ENCODE peak calls at places on chromosome 11, in five cellular contexts. One of them, this sample, is unnamed.

GRCh38 chr11:46352063-46352841 is 5.0 kb downstream of the DGKZ start:
- DNase-seq in A549: no peak
- DNase-seq in neural progenitor cell: peak; percentile 71
- DNase-seq in colonic mucosa: no peak
- DNase-seq in left ventricle myocardium inferior: no peak
- DNase-seq in this sample: no peak

GRCh38 chr11:61904539-61905048 is 12.8 kb downstream of the RAB3IL1 start:
- DNase-seq in colonic mucosa: no peak
- DNase-seq in left ventricle myocardium inferior: no peak
- DNase-seq in A549: no peak
- DNase-seq in neural progenitor cell: peak; percentile 83
- DNase-seq in this sample: no peak

GRCh38 chr11:119590651-119591308 is 138.2 kb downstream of the NECTIN1 start:
- DNase-seq in left ventricle myocardium inferior: no peak
- DNase-seq in neural progenitor cell: peak; percentile 58
- DNase-seq in colonic mucosa: no peak
- DNase-seq in A549: no peak
- DNase-seq in this sample: no peak

GRCh38 chr11:121521145-121522042 is 68.6 kb upstream of the SORL1-AS1 start:
- DNase-seq in left ventricle myocardium inferior: no peak
- DNase-seq in A549: no peak
- DNase-seq in colonic mucosa: no peak
- DNase-seq in neural progenitor cell: no peak
- DNase-seq in this sample: no peak

GRCh38 chr11:73747762-73748161 is 13.1 kb downstream of the RAB6A start:
- DNase-seq in A549: no peak
- DNase-seq in neural progenitor cell: no peak
- DNase-seq in left ventricle myocardium inferior: no peak
- DNase-seq in colonic mucosa: no peak
- DNase-seq in this sample: no peak

GRCh38 chr11:15034687-15035267 is 38.6 kb upstream of the CALCB start:
- DNase-seq in A549: no peak
- DNase-seq in colonic mucosa: no peak
- DNase-seq in neural progenitor cell: no peak
- DNase-seq in left ventricle myocardium inferior: no peak
- DNase-seq in this sample: no peak

GRCh38 chr11:117097567-117098268 is 510 bp downstream of the SIK3 start:
- DNase-seq in A549: peak; percentile 27
- DNase-seq in neural progenitor cell: peak; percentile 68
- DNase-seq in colonic mucosa: peak; percentile 45
- DNase-seq in left ventricle myocardium inferior: peak; percentile 42
- DNase-seq in this sample: peak; percentile 86

GRCh38 chr11:129012880-129013279 is 70.2 kb upstream of the TP53AIP1 start:
- DNase-seq in neural progenitor cell: no peak
- DNase-seq in A549: no peak
- DNase-seq in left ventricle myocardium inferior: no peak
- DNase-seq in colonic mucosa: peak; percentile 45
- DNase-seq in this sample: no peak

GRCh38 chr11:113991170-113991569 is 16.3 kb downstream of the HTR3A start:
- DNase-seq in neural progenitor cell: peak; percentile 85
- DNase-seq in A549: no peak
- DNase-seq in left ventricle myocardium inferior: peak; percentile 27
- DNase-seq in colonic mucosa: no peak
- DNase-seq in this sample: no peak

GRCh38 chr11:47565340-47566165 is at the start of gene PTPMT1:
- DNase-seq in A549: peak; percentile 55
- DNase-seq in left ventricle myocardium inferior: peak; percentile 82
- DNase-seq in neural progenitor cell: peak; percentile 80
- DNase-seq in colonic mucosa: peak; percentile 70
- DNase-seq in this sample: peak; percentile 85

GRCh38 chr11:12673601-12673923 is 659 bp upstream of the TEAD1 start:
- DNase-seq in colonic mucosa: no peak
- DNase-seq in neural progenitor cell: no peak
- DNase-seq in left ventricle myocardium inferior: no peak
- DNase-seq in A549: no peak
- DNase-seq in this sample: no peak

GRCh38 chr11:94175545-94175944 is 46.9 kb downstream of the PANX1 start:
- DNase-seq in neural progenitor cell: no peak
- DNase-seq in colonic mucosa: no peak
- DNase-seq in left ventricle myocardium inferior: no peak
- DNase-seq in A549: no peak
- DNase-seq in this sample: no peak

GRCh38 chr11:61827573-61828378 is at the start of gene FADS2:
- DNase-seq in left ventricle myocardium inferior: peak; percentile 92
- DNase-seq in A549: peak; percentile 87
- DNase-seq in neural progenitor cell: peak; percentile 94
- DNase-seq in colonic mucosa: peak; percentile 78
- DNase-seq in this sample: peak; percentile 99

GRCh38 chr11:110447897-110448522 is 18.3 kb downstream of the FDX1 start:
- DNase-seq in colonic mucosa: no peak
- DNase-seq in neural progenitor cell: no peak
- DNase-seq in A549: no peak
- DNase-seq in left ventricle myocardium inferior: no peak
- DNase-seq in this sample: no peak

GRCh38 chr11:25860677-25861445 is 471.1 kb upstream of the ANO3 start:
- DNase-seq in neural progenitor cell: no peak
- DNase-seq in colonic mucosa: peak; percentile 38
- DNase-seq in left ventricle myocardium inferior: no peak
- DNase-seq in A549: no peak
- DNase-seq in this sample: no peak

DNA sequence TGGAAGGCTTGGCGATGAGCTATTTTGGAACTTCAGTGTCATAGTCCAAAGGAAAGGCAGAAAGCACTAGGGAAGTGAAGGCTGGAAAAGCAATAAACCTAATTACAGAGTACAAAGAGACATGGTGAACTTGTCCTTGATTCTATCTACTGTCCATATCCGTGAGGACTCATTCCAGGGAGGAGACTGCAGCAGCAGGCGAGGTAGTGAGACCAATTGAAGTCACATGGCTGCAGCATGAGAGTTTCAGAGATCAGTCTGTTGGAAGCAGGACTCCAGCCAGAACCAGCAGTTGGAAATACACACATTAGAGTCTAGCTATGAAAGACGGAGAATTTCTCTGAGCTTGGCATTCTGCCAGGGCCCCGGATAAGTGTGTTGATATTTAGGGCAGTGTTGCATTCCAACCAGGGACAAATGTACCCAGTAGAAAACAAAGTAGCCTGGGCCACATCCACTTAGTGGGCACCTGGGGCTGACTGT is 54.1 kb upstream of the ARHGAP42 start:
- DNase-seq in neural progenitor cell: no peak
- DNase-seq in left ventricle myocardium inferior: peak; percentile 68
- DNase-seq in A549: no peak
- DNase-seq in colonic mucosa: peak; percentile 47
- DNase-seq in this sample: no peak
- H3K4me3 ChIP-seq in neural progenitor cell: no peak overlapping the region
- H3K4me3 ChIP-seq in left ventricle myocardium inferior: peak overlapping the region; percentile 26
- H3K4me3 ChIP-seq in A549: no peak overlapping the region
- H3K4me3 ChIP-seq in colonic mucosa: no peak overlapping the region
- H3K4me3 ChIP-seq in this sample: no peak overlapping the region

DNA sequence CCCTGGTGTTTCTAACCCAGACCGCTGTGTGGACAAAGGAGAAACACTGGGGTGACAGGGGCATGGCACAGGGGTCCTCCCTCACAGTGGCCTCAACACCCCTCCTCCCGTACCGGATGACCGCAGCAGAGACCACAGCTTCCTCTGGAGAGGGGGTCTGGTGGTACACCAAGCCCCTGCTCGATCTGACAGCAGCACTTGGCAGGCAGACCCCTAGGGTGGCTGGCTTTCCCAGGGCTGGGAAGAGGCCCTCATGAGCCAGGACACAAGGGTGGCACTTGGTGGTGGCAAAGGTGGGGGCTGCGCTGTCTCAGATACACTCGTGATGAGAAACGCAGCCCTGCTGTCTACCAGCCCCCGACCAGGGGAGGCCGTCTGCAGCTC is 38.7 kb downstream of the DUSP8 start:
- DNase-seq in colonic mucosa: no peak
- DNase-seq in A549: no peak
- DNase-seq in left ventricle myocardium inferior: no peak
- DNase-seq in neural progenitor cell: no peak
- DNase-seq in this sample: no peak
- H3K27ac ChIP-seq in colonic mucosa: no peak overlapping the region
- H3K27ac ChIP-seq in A549: no peak overlapping the region
- H3K27ac ChIP-seq in left ventricle myocardium inferior: peak overlapping the region; percentile 86
- H3K27ac ChIP-seq in neural progenitor cell: no peak overlapping the region
- H3K27ac ChIP-seq in this sample: no peak overlapping the region

GRCh38 chr11:2645779-2646118 is 54.0 kb downstream of the KCNQ1OT1 start:
- DNase-seq in neural progenitor cell: no peak
- DNase-seq in colonic mucosa: no peak
- DNase-seq in A549: no peak
- DNase-seq in left ventricle myocardium inferior: no peak
- DNase-seq in this sample: no peak

GRCh38 chr11:2647167-2647566 is 52.6 kb downstream of the KCNQ1OT1 start:
- DNase-seq in left ventricle myocardium inferior: no peak
- DNase-seq in neural progenitor cell: no peak
- DNase-seq in A549: no peak
- DNase-seq in colonic mucosa: no peak
- DNase-seq in this sample: no peak

GRCh38 chr11:2649848-2650247 is 49.9 kb downstream of the KCNQ1OT1 start:
- DNase-seq in neural progenitor cell: no peak
- DNase-seq in A549: no peak
- DNase-seq in left ventricle myocardium inferior: no peak
- DNase-seq in colonic mucosa: no peak
- DNase-seq in this sample: no peak

GRCh38 chr11:2649400-2649799 is 50.4 kb downstream of the KCNQ1OT1 start:
- DNase-seq in A549: no peak
- DNase-seq in left ventricle myocardium inferior: no peak
- DNase-seq in neural progenitor cell: no peak
- DNase-seq in colonic mucosa: no peak
- DNase-seq in this sample: no peak

GRCh38 chr11:2647953-2648352 is 51.8 kb downstream of the KCNQ1OT1 start:
- DNase-seq in colonic mucosa: no peak
- DNase-seq in neural progenitor cell: no peak
- DNase-seq in left ventricle myocardium inferior: no peak
- DNase-seq in A549: no peak
- DNase-seq in this sample: no peak
- H3K9me3 ChIP-seq in colonic mucosa: peaks cover 6% of the 10 kb centered on the region
- H3K9me3 ChIP-seq in neural progenitor cell: peaks cover 48% of the 10 kb centered on the region
- H3K9me3 ChIP-seq in left ventricle myocardium inferior: peaks cover 100% of the 10 kb centered on the region
- H3K9me3 ChIP-seq in A549: peaks cover 98% of the 10 kb centered on the region
- H3K9me3 ChIP-seq in this sample: peaks cover 24% of the 10 kb centered on the region

GRCh38 chr11:10311802-10312201 is 6.9 kb downstream of the ADM start:
- DNase-seq in neural progenitor cell: no peak
- DNase-seq in left ventricle myocardium inferior: no peak
- DNase-seq in colonic mucosa: no peak
- DNase-seq in A549: no peak
- DNase-seq in this sample: no peak

GRCh38 chr11:10308208-10308954 is 3.5 kb downstream of the ADM start:
- DNase-seq in A549: no peak
- DNase-seq in left ventricle myocardium inferior: no peak
- DNase-seq in neural progenitor cell: no peak
- DNase-seq in colonic mucosa: no peak
- DNase-seq in this sample: no peak

GRCh38 chr11:10307411-10308207 is 2.7 kb downstream of the ADM start:
- DNase-seq in colonic mucosa: peak; percentile 85
- DNase-seq in left ventricle myocardium inferior: peak; percentile 84
- DNase-seq in neural progenitor cell: peak; percentile 89
- DNase-seq in A549: peak; percentile 91
- DNase-seq in this sample: peak; percentile 95

GRCh38 chr11:10310301-10310841 is 5.5 kb downstream of the ADM start:
- DNase-seq in neural progenitor cell: no peak
- DNase-seq in left ventricle myocardium inferior: no peak
- DNase-seq in colonic mucosa: no peak
- DNase-seq in A549: no peak
- DNase-seq in this sample: no peak

DNA sequence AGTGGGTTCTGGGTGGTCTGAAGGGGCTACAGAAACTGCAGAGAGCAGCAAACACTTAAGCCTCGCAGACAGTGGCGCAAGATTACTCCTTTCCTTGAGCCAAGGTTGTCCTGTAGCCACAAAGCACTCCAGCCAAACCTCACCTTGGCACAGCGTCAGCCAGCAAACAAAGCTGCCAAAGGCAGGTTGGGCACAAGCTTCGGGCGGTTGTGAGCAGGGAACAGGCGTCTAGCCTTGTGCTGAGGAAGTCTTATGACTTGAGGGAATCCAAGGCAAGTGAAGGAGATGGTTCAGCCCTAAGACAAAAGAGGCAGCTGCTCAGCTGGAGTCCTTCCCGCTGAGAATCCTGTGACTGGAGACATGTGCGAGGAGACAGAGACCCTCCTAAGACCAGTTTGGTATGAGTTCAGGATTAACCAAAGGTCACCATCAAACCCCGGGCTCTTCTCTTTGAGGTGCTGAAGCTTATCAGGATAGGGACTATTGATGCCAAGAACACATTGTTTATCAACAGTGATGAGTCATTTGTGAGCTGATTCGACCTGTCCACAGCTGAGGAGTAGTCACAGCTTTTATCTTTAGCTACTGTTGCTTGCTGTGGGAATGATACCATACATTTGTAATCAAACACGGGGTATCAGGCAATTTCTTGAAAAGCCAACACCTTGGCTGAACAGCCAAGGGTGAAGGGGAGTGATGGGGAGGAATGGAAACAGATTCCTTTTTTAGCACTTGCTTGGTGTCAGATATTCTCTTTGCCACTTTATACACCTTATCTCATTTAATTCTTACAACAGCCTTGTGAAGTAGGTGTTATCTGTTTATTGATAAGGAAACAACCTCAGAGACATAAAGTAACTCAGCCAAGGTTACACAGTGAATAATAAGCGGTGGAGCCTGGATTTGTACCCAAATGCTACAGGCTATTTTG is 4.6 kb downstream of the ADM start:
- DNase-seq in neural progenitor cell: no peak
- DNase-seq in A549: peak; percentile 80
- DNase-seq in colonic mucosa: peak; percentile 78
- DNase-seq in left ventricle myocardium inferior: peak; percentile 59
- DNase-seq in this sample: peak; percentile 78
- H3K4me3 ChIP-seq in neural progenitor cell: no peak overlapping the region
- H3K4me3 ChIP-seq in A549: no peak overlapping the region
- H3K4me3 ChIP-seq in colonic mucosa: no peak overlapping the region
- H3K4me3 ChIP-seq in left ventricle myocardium inferior: no peak overlapping the region
- H3K4me3 ChIP-seq in this sample: no peak overlapping the region

GRCh38 chr11:32464078-32464477 is 28.7 kb upstream of the WT1 start:
- DNase-seq in left ventricle myocardium inferior: no peak
- DNase-seq in neural progenitor cell: no peak
- DNase-seq in A549: no peak
- DNase-seq in colonic mucosa: no peak
- DNase-seq in this sample: no peak
- H3K27ac ChIP-seq in left ventricle myocardium inferior: no peak overlapping the region
- H3K27ac ChIP-seq in neural progenitor cell: no peak overlapping the region
- H3K27ac ChIP-seq in A549: no peak overlapping the region
- H3K27ac ChIP-seq in colonic mucosa: no peak overlapping the region
- H3K27ac ChIP-seq in this sample: no peak overlapping the region

GRCh38 chr11:43879789-43880639 is 617 bp upstream of the ALKBH3 start:
- DNase-seq in colonic mucosa: peak; percentile 19
- DNase-seq in neural progenitor cell: no peak
- DNase-seq in A549: no peak
- DNase-seq in left ventricle myocardium inferior: no peak
- DNase-seq in this sample: no peak
- H3K9me3 ChIP-seq in colonic mucosa: no peaks in the 10 kb centered on the region
- H3K9me3 ChIP-seq in neural progenitor cell: no peaks in the 10 kb centered on the region
- H3K9me3 ChIP-seq in A549: peaks cover 8% of the 10 kb centered on the region
- H3K9me3 ChIP-seq in left ventricle myocardium inferior: no peaks in the 10 kb centered on the region
- H3K9me3 ChIP-seq in this sample: no peaks in the 10 kb centered on the region

This sample was measured in aorta.